ENCODE peak calls at places on chromosomes 13 and 19, in eight cellular contexts. One of them, this sample, is unnamed.

GRCh38 chr19:52492991-52493470 is 34.4 kb upstream of the ZNF808 start:
- DNase-seq in psoas muscle: no peak
- DNase-seq in kidney epithelial cell: no peak
- DNase-seq in effector memory CD4-positive, alpha-beta T cell: no peak
- DNase-seq in HFF-Myc: no peak
- DNase-seq in MM.1S: no peak
- DNase-seq in stomach: no peak
- DNase-seq in right lobe of liver: no peak
- DNase-seq in this sample: no peak

GRCh38 chr13:75364131-75364713 is 117.7 kb downstream of the TBC1D4 start:
- DNase-seq in kidney epithelial cell: no peak
- DNase-seq in effector memory CD4-positive, alpha-beta T cell: no peak
- DNase-seq in stomach: no peak
- DNase-seq in psoas muscle: no peak
- DNase-seq in HFF-Myc: no peak
- DNase-seq in MM.1S: no peak
- DNase-seq in right lobe of liver: no peak
- DNase-seq in this sample: no peak

GRCh38 chr13:87661471-87661870 is 9.7 kb upstream of the SLITRK5 start:
- DNase-seq in stomach: no peak
- DNase-seq in right lobe of liver: no peak
- DNase-seq in MM.1S: no peak
- DNase-seq in effector memory CD4-positive, alpha-beta T cell: no peak
- DNase-seq in HFF-Myc: no peak
- DNase-seq in psoas muscle: no peak
- DNase-seq in kidney epithelial cell: peak; percentile 49
- DNase-seq in this sample: no peak

GRCh38 chr19:31092189-31092753 is 257.0 kb downstream of the TSHZ3 start:
- DNase-seq in right lobe of liver: no peak
- DNase-seq in MM.1S: no peak
- DNase-seq in kidney epithelial cell: no peak
- DNase-seq in psoas muscle: no peak
- DNase-seq in HFF-Myc: no peak
- DNase-seq in stomach: no peak
- DNase-seq in effector memory CD4-positive, alpha-beta T cell: no peak
- DNase-seq in this sample: no peak

GRCh38 chr19:17246681-17247425 is 1.1 kb upstream of the NR2F6 start:
- DNase-seq in psoas muscle: peak; percentile 72
- DNase-seq in HFF-Myc: no peak
- DNase-seq in stomach: peak; percentile 61
- DNase-seq in MM.1S: no peak
- DNase-seq in effector memory CD4-positive, alpha-beta T cell: no peak
- DNase-seq in kidney epithelial cell: no peak
- DNase-seq in right lobe of liver: peak; percentile 90
- DNase-seq in this sample: no peak

GRCh38 chr13:114134111-114134943 is 1.9 kb upstream of the RASA3 start:
- DNase-seq in HFF-Myc: no peak
- DNase-seq in kidney epithelial cell: no peak
- DNase-seq in MM.1S: no peak
- DNase-seq in stomach: no peak
- DNase-seq in psoas muscle: peak; percentile 38
- DNase-seq in effector memory CD4-positive, alpha-beta T cell: no peak
- DNase-seq in right lobe of liver: no peak
- DNase-seq in this sample: peak; percentile 67

GRCh38 chr19:3520166-3521103 is 14.3 kb downstream of the FZR1 start:
- DNase-seq in stomach: no peak
- DNase-seq in HFF-Myc: no peak
- DNase-seq in MM.1S: no peak
- DNase-seq in right lobe of liver: no peak
- DNase-seq in effector memory CD4-positive, alpha-beta T cell: no peak
- DNase-seq in psoas muscle: no peak
- DNase-seq in kidney epithelial cell: no peak
- DNase-seq in this sample: no peak

GRCh38 chr19:29006057-29006735 is 206.8 kb downstream of the UQCRFS1 start:
- DNase-seq in MM.1S: no peak
- DNase-seq in kidney epithelial cell: no peak
- DNase-seq in HFF-Myc: no peak
- DNase-seq in right lobe of liver: no peak
- DNase-seq in psoas muscle: no peak
- DNase-seq in effector memory CD4-positive, alpha-beta T cell: no peak
- DNase-seq in stomach: no peak
- DNase-seq in this sample: no peak

GRCh38 chr13:27194209-27194608 is 22.6 kb upstream of the USP12 start:
- DNase-seq in kidney epithelial cell: no peak
- DNase-seq in right lobe of liver: no peak
- DNase-seq in stomach: no peak
- DNase-seq in HFF-Myc: no peak
- DNase-seq in MM.1S: no peak
- DNase-seq in psoas muscle: no peak
- DNase-seq in effector memory CD4-positive, alpha-beta T cell: no peak
- DNase-seq in this sample: no peak

GRCh38 chr13:26257049-26257448 is 3.1 kb downstream of the CDK8 start:
- DNase-seq in kidney epithelial cell: no peak
- DNase-seq in right lobe of liver: no peak
- DNase-seq in stomach: no peak
- DNase-seq in HFF-Myc: no peak
- DNase-seq in psoas muscle: no peak
- DNase-seq in MM.1S: no peak
- DNase-seq in effector memory CD4-positive, alpha-beta T cell: no peak
- DNase-seq in this sample: no peak

GRCh38 chr13:86559915-86560314 is 760.7 kb upstream of the SLITRK6 start:
- DNase-seq in effector memory CD4-positive, alpha-beta T cell: no peak
- DNase-seq in stomach: no peak
- DNase-seq in psoas muscle: no peak
- DNase-seq in kidney epithelial cell: no peak
- DNase-seq in HFF-Myc: no peak
- DNase-seq in MM.1S: no peak
- DNase-seq in right lobe of liver: no peak
- DNase-seq in this sample: no peak

GRCh38 chr19:7681336-7682174 is 922 bp downstream of the TRAPPC5 start:
- DNase-seq in psoas muscle: peak; percentile 89
- DNase-seq in right lobe of liver: peak; percentile 86
- DNase-seq in MM.1S: peak; percentile 30
- DNase-seq in kidney epithelial cell: peak; percentile 31
- DNase-seq in stomach: peak; percentile 75
- DNase-seq in effector memory CD4-positive, alpha-beta T cell: peak; percentile 75
- DNase-seq in HFF-Myc: peak; percentile 54
- DNase-seq in this sample: peak; percentile 92

GRCh38 chr19:31232871-31233270 is 116.4 kb downstream of the TSHZ3 start:
- DNase-seq in stomach: no peak
- DNase-seq in effector memory CD4-positive, alpha-beta T cell: no peak
- DNase-seq in psoas muscle: no peak
- DNase-seq in HFF-Myc: peak; percentile 74
- DNase-seq in MM.1S: no peak
- DNase-seq in right lobe of liver: no peak
- DNase-seq in kidney epithelial cell: no peak
- DNase-seq in this sample: no peak

GRCh38 chr19:46730187-46730586 is 13.3 kb upstream of the PRKD2 start:
- DNase-seq in kidney epithelial cell: no peak
- DNase-seq in HFF-Myc: no peak
- DNase-seq in stomach: no peak
- DNase-seq in psoas muscle: no peak
- DNase-seq in effector memory CD4-positive, alpha-beta T cell: no peak
- DNase-seq in right lobe of liver: no peak
- DNase-seq in MM.1S: no peak
- DNase-seq in this sample: no peak

GRCh38 chr19:56117376-56117884 is 3.7 kb downstream of the ZNF787 start:
- DNase-seq in stomach: peak; percentile 70
- DNase-seq in kidney epithelial cell: no peak
- DNase-seq in effector memory CD4-positive, alpha-beta T cell: no peak
- DNase-seq in right lobe of liver: no peak
- DNase-seq in MM.1S: no peak
- DNase-seq in psoas muscle: no peak
- DNase-seq in HFF-Myc: no peak
- DNase-seq in this sample: no peak

GRCh38 chr19:15464394-15465385 is at the start of gene RASAL3:
- DNase-seq in HFF-Myc: no peak
- DNase-seq in effector memory CD4-positive, alpha-beta T cell: peak; percentile 56
- DNase-seq in right lobe of liver: peak; percentile 74
- DNase-seq in MM.1S: peak; percentile 73
- DNase-seq in psoas muscle: peak; percentile 57
- DNase-seq in kidney epithelial cell: no peak
- DNase-seq in stomach: no peak
- DNase-seq in this sample: no peak

GRCh38 chr13:94726425-94726824 is 14.1 kb upstream of the SOX21 start:
- DNase-seq in kidney epithelial cell: no peak
- DNase-seq in MM.1S: no peak
- DNase-seq in right lobe of liver: no peak
- DNase-seq in HFF-Myc: no peak
- DNase-seq in effector memory CD4-positive, alpha-beta T cell: no peak
- DNase-seq in psoas muscle: no peak
- DNase-seq in stomach: no peak
- DNase-seq in this sample: no peak
- H3K4me3 ChIP-seq in kidney epithelial cell: no peak overlapping the region
- H3K4me3 ChIP-seq in MM.1S: no peak overlapping the region
- H3K4me3 ChIP-seq in right lobe of liver: no peak overlapping the region
- H3K4me3 ChIP-seq in HFF-Myc: no peak overlapping the region
- H3K4me3 ChIP-seq in effector memory CD4-positive, alpha-beta T cell: no peak overlapping the region
- H3K4me3 ChIP-seq in psoas muscle: no peak overlapping the region
- H3K4me3 ChIP-seq in stomach: no peak overlapping the region
- H3K4me3 ChIP-seq in this sample: no peak overlapping the region

GRCh38 chr13:78593129-78593528 is 10.2 kb downstream of the POU4F1 start:
- DNase-seq in right lobe of liver: no peak
- DNase-seq in MM.1S: no peak
- DNase-seq in kidney epithelial cell: no peak
- DNase-seq in stomach: no peak
- DNase-seq in psoas muscle: no peak
- DNase-seq in effector memory CD4-positive, alpha-beta T cell: no peak
- DNase-seq in HFF-Myc: no peak
- DNase-seq in this sample: no peak

GRCh38 chr13:78596701-78597550 is 6.4 kb downstream of the POU4F1 start:
- DNase-seq in stomach: no peak
- DNase-seq in effector memory CD4-positive, alpha-beta T cell: no peak
- DNase-seq in HFF-Myc: no peak
- DNase-seq in right lobe of liver: no peak
- DNase-seq in psoas muscle: no peak
- DNase-seq in kidney epithelial cell: no peak
- DNase-seq in MM.1S: no peak
- DNase-seq in this sample: no peak

GRCh38 chr13:78595458-78595818 is 7.9 kb downstream of the POU4F1 start:
- DNase-seq in right lobe of liver: no peak
- DNase-seq in MM.1S: no peak
- DNase-seq in stomach: no peak
- DNase-seq in HFF-Myc: no peak
- DNase-seq in effector memory CD4-positive, alpha-beta T cell: no peak
- DNase-seq in kidney epithelial cell: no peak
- DNase-seq in psoas muscle: no peak
- DNase-seq in this sample: no peak

GRCh38 chr13:78595819-78596700 is 7.3 kb downstream of the POU4F1 start:
- DNase-seq in MM.1S: no peak
- DNase-seq in HFF-Myc: no peak
- DNase-seq in effector memory CD4-positive, alpha-beta T cell: no peak
- DNase-seq in stomach: no peak
- DNase-seq in kidney epithelial cell: no peak
- DNase-seq in psoas muscle: no peak
- DNase-seq in right lobe of liver: peak; percentile 84
- DNase-seq in this sample: no peak

GRCh38 chr13:78593652-78594494 is 9.5 kb downstream of the POU4F1 start:
- DNase-seq in effector memory CD4-positive, alpha-beta T cell: no peak
- DNase-seq in psoas muscle: no peak
- DNase-seq in kidney epithelial cell: no peak
- DNase-seq in MM.1S: no peak
- DNase-seq in stomach: no peak
- DNase-seq in HFF-Myc: no peak
- DNase-seq in right lobe of liver: no peak
- DNase-seq in this sample: no peak
- H3K4me3 ChIP-seq in effector memory CD4-positive, alpha-beta T cell: no peak overlapping the region
- H3K4me3 ChIP-seq in psoas muscle: no peak overlapping the region
- H3K4me3 ChIP-seq in kidney epithelial cell: no peak overlapping the region
- H3K4me3 ChIP-seq in MM.1S: no peak overlapping the region
- H3K4me3 ChIP-seq in stomach: peak overlapping the region; percentile 2
- H3K4me3 ChIP-seq in HFF-Myc: no peak overlapping the region
- H3K4me3 ChIP-seq in right lobe of liver: no peak overlapping the region
- H3K4me3 ChIP-seq in this sample: no peak overlapping the region

GRCh38 chr13:67221630-67222226 is 8.4 kb downstream of the PCDH9 start:
- DNase-seq in psoas muscle: no peak
- DNase-seq in HFF-Myc: no peak
- DNase-seq in kidney epithelial cell: no peak
- DNase-seq in right lobe of liver: no peak
- DNase-seq in stomach: no peak
- DNase-seq in MM.1S: peak; percentile 29
- DNase-seq in effector memory CD4-positive, alpha-beta T cell: no peak
- DNase-seq in this sample: no peak
- H3K4me3 ChIP-seq in psoas muscle: peak overlapping the region; percentile 26
- H3K4me3 ChIP-seq in HFF-Myc: no peak overlapping the region
- H3K4me3 ChIP-seq in kidney epithelial cell: no peak overlapping the region
- H3K4me3 ChIP-seq in right lobe of liver: no peak overlapping the region
- H3K4me3 ChIP-seq in stomach: no peak overlapping the region
- H3K4me3 ChIP-seq in MM.1S: no peak overlapping the region
- H3K4me3 ChIP-seq in effector memory CD4-positive, alpha-beta T cell: no peak overlapping the region
- H3K4me3 ChIP-seq in this sample: no peak overlapping the region

GRCh38 chr13:37984357-37984756 is 114.8 kb upstream of the TRPC4 start:
- DNase-seq in kidney epithelial cell: no peak
- DNase-seq in right lobe of liver: no peak
- DNase-seq in stomach: no peak
- DNase-seq in HFF-Myc: no peak
- DNase-seq in effector memory CD4-positive, alpha-beta T cell: no peak
- DNase-seq in MM.1S: no peak
- DNase-seq in psoas muscle: no peak
- DNase-seq in this sample: no peak
- H3K4me3 ChIP-seq in kidney epithelial cell: no peak overlapping the region
- H3K4me3 ChIP-seq in right lobe of liver: no peak overlapping the region
- H3K4me3 ChIP-seq in stomach: no peak overlapping the region
- H3K4me3 ChIP-seq in HFF-Myc: no peak overlapping the region
- H3K4me3 ChIP-seq in effector memory CD4-positive, alpha-beta T cell: no peak overlapping the region
- H3K4me3 ChIP-seq in MM.1S: no peak overlapping the region
- H3K4me3 ChIP-seq in psoas muscle: no peak overlapping the region
- H3K4me3 ChIP-seq in this sample: no peak overlapping the region

GRCh38 chr19:10007811-10008211 is 2.5 kb downstream of the COL5A3 start:
- DNase-seq in effector memory CD4-positive, alpha-beta T cell: no peak
- DNase-seq in HFF-Myc: no peak
- DNase-seq in psoas muscle: peak; percentile 68
- DNase-seq in MM.1S: no peak
- DNase-seq in right lobe of liver: no peak
- DNase-seq in kidney epithelial cell: no peak
- DNase-seq in stomach: no peak
- DNase-seq in this sample: no peak
- H3K4me3 ChIP-seq in effector memory CD4-positive, alpha-beta T cell: no peak overlapping the region
- H3K4me3 ChIP-seq in HFF-Myc: no peak overlapping the region
- H3K4me3 ChIP-seq in psoas muscle: peak overlapping the region; percentile 24
- H3K4me3 ChIP-seq in MM.1S: no peak overlapping the region
- H3K4me3 ChIP-seq in right lobe of liver: no peak overlapping the region
- H3K4me3 ChIP-seq in kidney epithelial cell: no peak overlapping the region
- H3K4me3 ChIP-seq in stomach: no peak overlapping the region
- H3K4me3 ChIP-seq in this sample: no peak overlapping the region

GRCh38 chr19:57587529-57587928 is 3.6 kb downstream of the ZIK1 start:
- DNase-seq in effector memory CD4-positive, alpha-beta T cell: no peak
- DNase-seq in stomach: no peak
- DNase-seq in right lobe of liver: no peak
- DNase-seq in HFF-Myc: no peak
- DNase-seq in MM.1S: no peak
- DNase-seq in kidney epithelial cell: no peak
- DNase-seq in psoas muscle: no peak
- DNase-seq in this sample: no peak

GRCh38 chr19:57578487-57579205 is at the start of gene ZNF416:
- DNase-seq in stomach: peak; percentile 97
- DNase-seq in right lobe of liver: peak; percentile 98
- DNase-seq in effector memory CD4-positive, alpha-beta T cell: peak; percentile 94
- DNase-seq in MM.1S: peak; percentile 98
- DNase-seq in HFF-Myc: peak; percentile 97
- DNase-seq in psoas muscle: peak; percentile 98
- DNase-seq in kidney epithelial cell: peak; percentile 94
- DNase-seq in this sample: peak; percentile 98

GRCh38 chr19:57583521-57584416 is at the start of gene ZIK1:
- DNase-seq in kidney epithelial cell: peak; percentile 74
- DNase-seq in HFF-Myc: peak; percentile 49
- DNase-seq in effector memory CD4-positive, alpha-beta T cell: peak; percentile 79
- DNase-seq in right lobe of liver: peak; percentile 71
- DNase-seq in psoas muscle: peak; percentile 92
- DNase-seq in MM.1S: no peak
- DNase-seq in stomach: peak; percentile 75
- DNase-seq in this sample: peak; percentile 97

GRCh38 chr19:57583104-57583520 is 833 bp upstream of the ZIK1 start:
- DNase-seq in stomach: no peak
- DNase-seq in kidney epithelial cell: no peak
- DNase-seq in HFF-Myc: no peak
- DNase-seq in psoas muscle: no peak
- DNase-seq in effector memory CD4-positive, alpha-beta T cell: no peak
- DNase-seq in right lobe of liver: no peak
- DNase-seq in MM.1S: no peak
- DNase-seq in this sample: no peak
- H3K4me3 ChIP-seq in stomach: peak overlapping the region; percentile 71
- H3K4me3 ChIP-seq in kidney epithelial cell: no peak overlapping the region
- H3K4me3 ChIP-seq in HFF-Myc: no peak overlapping the region
- H3K4me3 ChIP-seq in psoas muscle: peak overlapping the region; percentile 83
- H3K4me3 ChIP-seq in effector memory CD4-positive, alpha-beta T cell: peak overlapping the region; percentile 62
- H3K4me3 ChIP-seq in right lobe of liver: no peak overlapping the region
- H3K4me3 ChIP-seq in MM.1S: no peak overlapping the region
- H3K4me3 ChIP-seq in this sample: peak overlapping the region; percentile 98

This sample was measured in WERI-Rb-1.